ENCODE peak calls at places on chromosomes 7 and 10, in eight cellular contexts. One of them, this sample, is unnamed.

GRCh38 chr10:113438660-113439059 is 114.2 kb upstream of the HABP2 start:
- DNase-seq in stimulated activated CD8-positive, alpha-beta memory T cell treated with anti-CD3 and anti-CD28 coated beads, Interleukin-15, amount 100 ng/mL, for 24 hours: no peak
- DNase-seq in ureter: no peak
- DNase-seq in osteocyte: no peak
- DNase-seq in tibial nerve: no peak
- DNase-seq in DMS153: no peak
- DNase-seq in MM.1S: no peak
- DNase-seq in CD4-positive, alpha-beta memory T cell: no peak
- DNase-seq in this sample: no peak

GRCh38 chr7:107044347-107045194 is at the start of gene PRKAR2B:
- DNase-seq in tibial nerve: peak; percentile 51
- DNase-seq in CD4-positive, alpha-beta memory T cell: peak; percentile 80
- DNase-seq in osteocyte: peak; percentile 89
- DNase-seq in ureter: peak; percentile 71
- DNase-seq in MM.1S: peak; percentile 94
- DNase-seq in DMS153: peak; percentile 4
- DNase-seq in stimulated activated CD8-positive, alpha-beta memory T cell treated with anti-CD3 and anti-CD28 coated beads, Interleukin-15, amount 100 ng/mL, for 24 hours: peak; percentile 47
- DNase-seq in this sample: peak; percentile 71

GRCh38 chr7:73449422-73449821 is 15.8 kb downstream of the FZD9 start:
- DNase-seq in stimulated activated CD8-positive, alpha-beta memory T cell treated with anti-CD3 and anti-CD28 coated beads, Interleukin-15, amount 100 ng/mL, for 24 hours: no peak
- DNase-seq in MM.1S: no peak
- DNase-seq in ureter: no peak
- DNase-seq in DMS153: peak; percentile 60
- DNase-seq in osteocyte: no peak
- DNase-seq in tibial nerve: no peak
- DNase-seq in CD4-positive, alpha-beta memory T cell: no peak
- DNase-seq in this sample: no peak

GRCh38 chr10:5563991-5564536 is 39.3 kb downstream of the CALML3 start:
- DNase-seq in MM.1S: no peak
- DNase-seq in DMS153: no peak
- DNase-seq in tibial nerve: peak; percentile 10
- DNase-seq in stimulated activated CD8-positive, alpha-beta memory T cell treated with anti-CD3 and anti-CD28 coated beads, Interleukin-15, amount 100 ng/mL, for 24 hours: no peak
- DNase-seq in ureter: peak; percentile 45
- DNase-seq in CD4-positive, alpha-beta memory T cell: peak; percentile 61
- DNase-seq in osteocyte: no peak
- DNase-seq in this sample: no peak

GRCh38 chr10:79422178-79422892 is 23.1 kb downstream of the ZCCHC24 start:
- DNase-seq in ureter: no peak
- DNase-seq in osteocyte: peak; percentile 92
- DNase-seq in CD4-positive, alpha-beta memory T cell: no peak
- DNase-seq in DMS153: no peak
- DNase-seq in tibial nerve: peak; percentile 61
- DNase-seq in stimulated activated CD8-positive, alpha-beta memory T cell treated with anti-CD3 and anti-CD28 coated beads, Interleukin-15, amount 100 ng/mL, for 24 hours: no peak
- DNase-seq in MM.1S: no peak
- DNase-seq in this sample: no peak

GRCh38 chr10:92572362-92573090 is 1.4 kb downstream of the IDE start:
- DNase-seq in osteocyte: no peak
- DNase-seq in MM.1S: no peak
- DNase-seq in DMS153: no peak
- DNase-seq in CD4-positive, alpha-beta memory T cell: no peak
- DNase-seq in stimulated activated CD8-positive, alpha-beta memory T cell treated with anti-CD3 and anti-CD28 coated beads, Interleukin-15, amount 100 ng/mL, for 24 hours: no peak
- DNase-seq in tibial nerve: no peak
- DNase-seq in ureter: no peak
- DNase-seq in this sample: no peak

GRCh38 chr10:79328737-79329504 is 18.3 kb upstream of the PPIF start:
- DNase-seq in ureter: no peak
- DNase-seq in stimulated activated CD8-positive, alpha-beta memory T cell treated with anti-CD3 and anti-CD28 coated beads, Interleukin-15, amount 100 ng/mL, for 24 hours: no peak
- DNase-seq in MM.1S: no peak
- DNase-seq in DMS153: no peak
- DNase-seq in tibial nerve: no peak
- DNase-seq in CD4-positive, alpha-beta memory T cell: no peak
- DNase-seq in osteocyte: no peak
- DNase-seq in this sample: no peak

GRCh38 chr7:16813232-16813616 is 8.4 kb upstream of the AGR2 start:
- DNase-seq in stimulated activated CD8-positive, alpha-beta memory T cell treated with anti-CD3 and anti-CD28 coated beads, Interleukin-15, amount 100 ng/mL, for 24 hours: no peak
- DNase-seq in DMS153: peak; percentile 23
- DNase-seq in MM.1S: no peak
- DNase-seq in CD4-positive, alpha-beta memory T cell: no peak
- DNase-seq in tibial nerve: no peak
- DNase-seq in osteocyte: no peak
- DNase-seq in ureter: no peak
- DNase-seq in this sample: no peak

GRCh38 chr7:1150400-1151002 is 9.5 kb downstream of the ZFAND2A start:
- DNase-seq in DMS153: no peak
- DNase-seq in tibial nerve: no peak
- DNase-seq in stimulated activated CD8-positive, alpha-beta memory T cell treated with anti-CD3 and anti-CD28 coated beads, Interleukin-15, amount 100 ng/mL, for 24 hours: no peak
- DNase-seq in CD4-positive, alpha-beta memory T cell: no peak
- DNase-seq in MM.1S: no peak
- DNase-seq in osteocyte: no peak
- DNase-seq in ureter: no peak
- DNase-seq in this sample: no peak

GRCh38 chr7:20783716-20784310 is 2.9 kb downstream of the SP8 start:
- DNase-seq in CD4-positive, alpha-beta memory T cell: no peak
- DNase-seq in MM.1S: no peak
- DNase-seq in DMS153: no peak
- DNase-seq in tibial nerve: no peak
- DNase-seq in osteocyte: no peak
- DNase-seq in stimulated activated CD8-positive, alpha-beta memory T cell treated with anti-CD3 and anti-CD28 coated beads, Interleukin-15, amount 100 ng/mL, for 24 hours: no peak
- DNase-seq in ureter: no peak
- DNase-seq in this sample: no peak

GRCh38 chr10:66307826-66308225 is 618.0 kb upstream of the LRRTM3 start:
- DNase-seq in MM.1S: no peak
- DNase-seq in ureter: no peak
- DNase-seq in CD4-positive, alpha-beta memory T cell: no peak
- DNase-seq in tibial nerve: no peak
- DNase-seq in stimulated activated CD8-positive, alpha-beta memory T cell treated with anti-CD3 and anti-CD28 coated beads, Interleukin-15, amount 100 ng/mL, for 24 hours: no peak
- DNase-seq in DMS153: no peak
- DNase-seq in osteocyte: no peak
- DNase-seq in this sample: no peak